ENCODE peak calls at places on chromosomes 2 and 18, in eight cellular contexts. I is GM23338; Z is activated effector memory CD4-positive, alpha-beta T cell treated with anti-CD3 and anti-CD28 coated beads, Interleukin-2, amount 50 U/mL, for 16 hours; K is stimulated activated CD8-positive, alpha-beta memory T cell treated with anti-CD3 and anti-CD28 coated beads, Interleukin-15, amount 100 ng/mL, for 24 hours; A is amniotic stem cell; H is stimulated activated CD4-positive, alpha-beta T cell treated with anti-CD3 and anti-CD28 coated beads, TNF-alpha, amount 100 ng/mL, for 4 hours; D is NCI-H345; O is Peyer's patch. T is an unnamed sample.
A peak's percentile ranks its signal among the peaks of the same experiment; 100 is the strongest.

GRCh38 chr2:173086518-173087213 is 11.0 kb downstream of the MAP3K20 start:
- DNase-seq in I (no peak), Z (no peak), K (no peak), A (no peak), H (no peak), D (no peak), O (no peak), T (no peak)

GRCh38 chr2:148812306-148812705 is 62.7 kb upstream of the KIF5C start:
- DNase-seq in I (no peak), Z (no peak), K (no peak), A (no peak), H (no peak), D (no peak), O (no peak), T (peak; percentile 64)

GRCh38 chr2:109324859-109325258 is 195.9 kb downstream of the SH3RF3 start:
- DNase-seq in I (no peak), Z (no peak), K (no peak), A (peak; percentile 87), H (no peak), D (no peak), O (peak; percentile 71), T (peak; percentile 96)

GRCh38 chr18:36031407-36031806 is 36.0 kb downstream of the RPRD1A start:
- DNase-seq in I (no peak), Z (no peak), K (no peak), A (no peak), H (no peak), D (no peak), O (no peak), T (no peak)

GRCh38 chr2:32591669-32592463 is 36.0 kb upstream of the TTC27 start:
- DNase-seq in I (no peak), Z (no peak), K (no peak), A (no peak), H (no peak), D (no peak), O (no peak), T (peak; percentile 14)

GRCh38 chr2:239026711-239027430 is 179.0 kb downstream of the TWIST2 start:
- DNase-seq in I (peak; percentile 47), Z (peak; percentile 33), K (no peak), A (no peak), H (no peak), D (no peak), O (no peak), T (no peak)

GRCh38 chr2:151379191-151379590 is 21.8 kb downstream of the TNFAIP6 start:
- DNase-seq in I (no peak), Z (no peak), K (no peak), A (no peak), H (no peak), D (no peak), O (no peak), T (no peak)

GRCh38 chr2:206474059-206474458 is 30.7 kb downstream of the ADAM23 start:
- DNase-seq in I (no peak), Z (no peak), K (no peak), A (no peak), H (no peak), D (no peak), O (no peak), T (no peak)